ENCODE peak calls at places on chromosomes 12 and 14, in nine cellular contexts. R, T, C, F, E, B, Q, V and L are unnamed samples.

GRCh38 chr14:73240816-73241480 is 3.6 kb downstream of the PAPLN start:
- DNase-seq in Q (no peak), T (no peak), E (no peak), R (no peak), F (no peak), B (no peak), C (no peak), V (no peak), L (no peak)

GRCh38 chr12:66048843-66049537 is 81.6 kb downstream of the LLPH start:
- DNase-seq in R (peak), B (no peak), C (no peak), V (no peak), Q (peak), F (no peak), T (no peak), E (peak), L (no peak)

GRCh38 chr12:92561543-92561899 is 141.3 kb upstream of the PLEKHG7 start:
- DNase-seq in B (no peak), V (no peak), Q (no peak), T (no peak), R (no peak), C (no peak), E (peak), F (no peak), L (peak)

GRCh38 chr12:68236421-68237059 is 10.9 kb upstream of the IL26 start:
- DNase-seq in T (peak), F (no peak), B (peak), C (no peak), Q (peak), E (no peak), R (no peak), V (peak), L (peak)

GRCh38 chr12:6684609-6685008 is 4.6 kb downstream of the ZNF384 start:
- DNase-seq in V (peak), C (peak), T (no peak), E (no peak), B (no peak), R (no peak), F (no peak), Q (peak), L (no peak)

GRCh38 chr12:111841236-111841749 is 735 bp upstream of the MAPKAPK5 start:
- DNase-seq in V (no peak), E (no peak), C (no peak), R (no peak), B (no peak), Q (no peak), F (no peak), T (no peak), L (no peak)

GRCh38 chr12:57340104-57340503 is 89.1 kb upstream of the STAC3 start:
- DNase-seq in V (no peak), F (no peak), B (no peak), T (no peak), C (no peak), E (peak), Q (no peak), R (no peak), L (no peak)

GRCh38 chr14:64500088-64500487 is 3.5 kb downstream of the ZBTB25 start:
- DNase-seq in V (no peak), R (no peak), T (no peak), F (no peak), B (no peak), C (no peak), Q (no peak), E (no peak), L (no peak)

GRCh38 chr12:67540920-67541624 is 107.5 kb upstream of the DYRK2 start:
- DNase-seq in F (no peak), V (no peak), C (no peak), R (peak), T (no peak), Q (no peak), B (no peak), E (no peak), L (no peak)

GRCh38 chr14:22400590-22401259 is 188.3 kb downstream of the DAD1 start:
- DNase-seq in R (no peak), F (no peak), Q (no peak), V (no peak), C (no peak), E (no peak), T (no peak), B (no peak), L (no peak)

GRCh38 chr14:32710351-32711102 is 228.2 kb upstream of the NPAS3 start:
- DNase-seq in B (no peak), F (no peak), V (no peak), E (no peak), C (no peak), T (no peak), R (no peak), Q (no peak), L (no peak)

GRCh38 chr12:108199111-108199510 is 70.0 kb downstream of the WSCD2 start:
- DNase-seq in Q (no peak), R (no peak), C (no peak), V (no peak), F (no peak), B (no peak), T (no peak), E (no peak), L (no peak)

GRCh38 chr14:20413785-20414117 is 450 bp upstream of the TEP1 start:
- DNase-seq in E (no peak), C (no peak), R (no peak), T (no peak), Q (no peak), B (no peak), V (no peak), F (no peak), L (no peak)

GRCh38 chr14:101713641-101714349 is 47.7 kb upstream of the PPP2R5C start:
- DNase-seq in V (no peak), C (no peak), E (no peak), B (no peak), T (no peak), R (no peak), F (no peak), Q (no peak), L (no peak)

GRCh38 chr12:124940393-124941169 is 26.1 kb upstream of the UBC start:
- DNase-seq in E (peak), C (no peak), F (no peak), V (peak), Q (peak), T (peak), R (no peak), B (no peak), L (no peak)

GRCh38 chr14:42391146-42391821 is 784.6 kb downstream of the LRFN5 start:
- DNase-seq in E (no peak), B (no peak), T (no peak), C (no peak), R (no peak), F (no peak), V (no peak), Q (no peak), L (no peak)

GRCh38 chr14:44979740-44980346 is 17.9 kb downstream of the TOGARAM1 start:
- DNase-seq in B (no peak), C (no peak), Q (no peak), T (no peak), V (no peak), F (no peak), E (no peak), R (no peak), L (no peak)

GRCh38 chr12:49687941-49688340 is 19.3 kb downstream of the FMNL3 start:
- DNase-seq in T (no peak), Q (no peak), C (no peak), V (no peak), F (no peak), B (no peak), E (no peak), R (no peak), L (no peak)

GRCh38 chr12:70543444-70543843 is 93.8 kb downstream of the PTPRB start:
- DNase-seq in F (no peak), E (peak), V (no peak), R (no peak), Q (peak), B (no peak), T (no peak), C (no peak), L (no peak)

GRCh38 chr12:70398862-70399261 is 32.8 kb downstream of the KCNMB4 start:
- DNase-seq in Q (no peak), E (no peak), R (no peak), C (no peak), B (no peak), V (no peak), T (no peak), F (no peak), L (no peak)

GRCh38 chr12:131035268-131035681 is 81.6 kb downstream of the ADGRD1 start:
- DNase-seq in V (no peak), B (no peak), F (no peak), T (no peak), E (no peak), C (no peak), Q (no peak), R (no peak), L (no peak)

GRCh38 chr14:68563256-68564131 is 229.4 kb downstream of the ZFP36L1 start:
- DNase-seq in V (no peak), R (no peak), F (no peak), B (no peak), T (no peak), Q (peak), E (no peak), C (no peak), L (no peak)

GRCh38 chr12:132640936-132641335 is 22.4 kb downstream of the P2RX2 start:
- DNase-seq in B (no peak), Q (no peak), T (no peak), F (no peak), C (no peak), V (no peak), R (no peak), E (no peak), L (no peak)

GRCh38 chr14:75648066-75648838 is 12.4 kb downstream of the ERG28 start:
- DNase-seq in V (no peak), E (peak), C (no peak), B (no peak), F (no peak), T (no peak), R (peak), Q (peak), L (no peak)

GRCh38 chr12:68203460-68203875 is 22.1 kb downstream of the IL26 start:
- DNase-seq in B (no peak), C (no peak), F (no peak), R (no peak), Q (no peak), V (no peak), T (no peak), E (no peak), L (no peak)

GRCh38 chr12:101414533-101415119 is 7.1 kb upstream of the ARL1 start:
- DNase-seq in C (no peak), Q (peak), B (no peak), R (no peak), F (no peak), V (peak), E (peak), T (no peak), L (peak)

GRCh38 chr12:2009623-2010022 is 5.4 kb upstream of the DCP1B start:
- DNase-seq in B (no peak), Q (peak), R (no peak), F (no peak), E (no peak), V (no peak), C (no peak), T (no peak), L (no peak)

GRCh38 chr14:38496092-38496491 is 240.2 kb upstream of the CLEC14A start:
- DNase-seq in B (no peak), T (no peak), Q (no peak), R (no peak), C (no peak), F (no peak), E (no peak), V (no peak), L (no peak)

GRCh38 chr12:104573-105081 is 38.1 kb downstream of the IQSEC3 start:
- DNase-seq in E (no peak), C (no peak), R (no peak), Q (peak), T (no peak), B (no peak), V (no peak), F (no peak), L (peak)

GRCh38 chr12:1575799-1576401 is 18.5 kb downstream of the FBXL14 start:
- DNase-seq in R (no peak), E (no peak), T (no peak), C (no peak), F (no peak), B (no peak), Q (no peak), V (no peak), L (no peak)

GRCh38 chr14:23154876-23155587 is 28.4 kb downstream of the SLC7A8 start:
- DNase-seq in V (no peak), E (peak), B (no peak), F (no peak), T (no peak), R (peak), Q (no peak), C (no peak), L (no peak)

GRCh38 chr12:62249419-62249818 is 10.8 kb upstream of the USP15 start:
- DNase-seq in C (no peak), R (no peak), F (no peak), Q (no peak), V (no peak), B (no peak), E (no peak), T (no peak), L (no peak)

GRCh38 chr14:88535149-88535548 is 19.7 kb downstream of the PTPN21 start:
- DNase-seq in E (no peak), F (no peak), B (no peak), V (no peak), C (no peak), T (no peak), Q (peak), R (no peak), L (no peak)

GRCh38 chr12:93614917-93615596 is 42.6 kb downstream of the SOCS2 start:
- DNase-seq in F (no peak), B (no peak), E (no peak), R (no peak), Q (no peak), T (no peak), C (no peak), V (no peak), L (no peak)

GRCh38 chr14:24206260-24207103 is 986 bp downstream of the TSSK4 start:
- DNase-seq in V (no peak), B (no peak), T (no peak), C (no peak), E (no peak), Q (no peak), F (no peak), R (no peak), L (no peak)

GRCh38 chr12:121792607-121793500 is 634 bp downstream of the RHOF start:
- DNase-seq in E (no peak), R (no peak), Q (peak), C (peak), V (peak), T (no peak), F (no peak), B (no peak), L (no peak)

GRCh38 chr12:91417649-91418048 is 235.0 kb upstream of the DCN start:
- DNase-seq in T (no peak), Q (no peak), F (no peak), R (no peak), B (no peak), E (no peak), V (no peak), C (no peak), L (no peak)

GRCh38 chr14:90641111-90642010 is 174.9 kb downstream of the TTC7B start:
- DNase-seq in T (no peak), E (no peak), C (no peak), R (no peak), V (no peak), F (no peak), B (no peak), Q (no peak), L (no peak)

GRCh38 chr14:54572316-54572715 is 5.4 kb downstream of the SAMD4A start:
- DNase-seq in C (no peak), F (no peak), T (no peak), Q (peak), E (no peak), V (peak), B (no peak), R (no peak), L (no peak)

GRCh38 chr14:104145826-104146642 is 7.6 kb downstream of the KIF26A start:
- DNase-seq in C (no peak), V (no peak), E (no peak), Q (no peak), T (no peak), R (no peak), F (no peak), B (no peak), L (no peak)